ENCODE peak calls at places on chromosomes 5 and 9, in six cellular contexts. One of them, this sample, is unnamed. For H3K27me3, the result is how much of the 10 kb centered on the place peaks cover.

GRCh38 chr9:4425358-4426045 is 64.8 kb upstream of the SLC1A1 start:
- DNase-seq in H9: no peak
- DNase-seq in pancreas: no peak
- DNase-seq in spleen: no peak
- DNase-seq in upper lobe of right lung: no peak
- DNase-seq in ovary: no peak
- DNase-seq in this sample: no peak

GRCh38 chr5:134153241-134153640 is 23.5 kb downstream of the SKP1 start:
- DNase-seq in pancreas: no peak
- DNase-seq in H9: no peak
- DNase-seq in spleen: no peak
- DNase-seq in upper lobe of right lung: no peak
- DNase-seq in ovary: no peak
- DNase-seq in this sample: no peak

GRCh38 chr5:122351416-122352157 is 39.5 kb downstream of the SNCAIP start:
- DNase-seq in ovary: no peak
- DNase-seq in H9: no peak
- DNase-seq in pancreas: no peak
- DNase-seq in upper lobe of right lung: no peak
- DNase-seq in spleen: no peak
- DNase-seq in this sample: no peak

GRCh38 chr5:40799248-40799647 is 1.1 kb upstream of the PRKAA1 start:
- DNase-seq in H9: no peak
- DNase-seq in upper lobe of right lung: no peak
- DNase-seq in spleen: no peak
- DNase-seq in pancreas: no peak
- DNase-seq in ovary: no peak
- DNase-seq in this sample: peak

GRCh38 chr9:129245276-129245675 is 67.2 kb upstream of the IER5L start:
- DNase-seq in H9: no peak
- DNase-seq in pancreas: no peak
- DNase-seq in upper lobe of right lung: peak
- DNase-seq in spleen: peak
- DNase-seq in ovary: peak
- DNase-seq in this sample: peak

GRCh38 chr9:97981828-97982164 is 1.3 kb upstream of the ANP32B start:
- DNase-seq in H9: no peak
- DNase-seq in spleen: no peak
- DNase-seq in ovary: no peak
- DNase-seq in pancreas: no peak
- DNase-seq in upper lobe of right lung: no peak
- DNase-seq in this sample: no peak

GRCh38 chr5:124628721-124629596 is 117.5 kb downstream of the ZNF608 start:
- DNase-seq in ovary: no peak
- DNase-seq in spleen: no peak
- DNase-seq in H9: peak
- DNase-seq in pancreas: no peak
- DNase-seq in upper lobe of right lung: no peak
- DNase-seq in this sample: peak

GRCh38 chr5:15463231-15463630 is 36.7 kb upstream of the FBXL7 start:
- DNase-seq in spleen: no peak
- DNase-seq in upper lobe of right lung: no peak
- DNase-seq in ovary: no peak
- DNase-seq in H9: no peak
- DNase-seq in pancreas: no peak
- DNase-seq in this sample: peak

GRCh38 chr5:150487199-150488061 is 20.5 kb upstream of the NDST1 start:
- DNase-seq in upper lobe of right lung: no peak
- DNase-seq in spleen: peak
- DNase-seq in pancreas: no peak
- DNase-seq in ovary: no peak
- DNase-seq in H9: no peak
- DNase-seq in this sample: no peak

GRCh38 chr9:134434896-134435506 is 108.7 kb downstream of the RXRA start:
- DNase-seq in pancreas: peak
- DNase-seq in spleen: peak
- DNase-seq in ovary: peak
- DNase-seq in upper lobe of right lung: peak
- DNase-seq in H9: no peak
- DNase-seq in this sample: peak

GRCh38 chr9:100865111-100865510 is 163.4 kb upstream of the PLPPR1 start:
- DNase-seq in spleen: no peak
- DNase-seq in upper lobe of right lung: no peak
- DNase-seq in pancreas: no peak
- DNase-seq in ovary: no peak
- DNase-seq in H9: no peak
- DNase-seq in this sample: no peak

GRCh38 chr5:54732108-54732507 is 214.5 kb downstream of the SNX18 start:
- DNase-seq in pancreas: no peak
- DNase-seq in upper lobe of right lung: no peak
- DNase-seq in ovary: no peak
- DNase-seq in spleen: no peak
- DNase-seq in H9: no peak
- DNase-seq in this sample: no peak

GRCh38 chr9:137439158-137439714 is 1.9 kb downstream of the ENTPD8 start:
- DNase-seq in upper lobe of right lung: peak
- DNase-seq in H9: no peak
- DNase-seq in pancreas: peak
- DNase-seq in spleen: peak
- DNase-seq in ovary: peak
- DNase-seq in this sample: no peak

GRCh38 chr9:70073756-70074155 is 30.1 kb downstream of the MAMDC2 start:
- DNase-seq in pancreas: no peak
- DNase-seq in H9: no peak
- DNase-seq in upper lobe of right lung: no peak
- DNase-seq in ovary: no peak
- DNase-seq in spleen: no peak
- DNase-seq in this sample: no peak

GRCh38 chr5:149416977-149417713 is 38.1 kb upstream of the IL17B start:
- DNase-seq in upper lobe of right lung: no peak
- DNase-seq in pancreas: no peak
- DNase-seq in ovary: peak
- DNase-seq in spleen: no peak
- DNase-seq in H9: no peak
- DNase-seq in this sample: peak

GRCh38 chr9:125894566-125894965 is 147.4 kb downstream of the PBX3 start:
- DNase-seq in ovary: no peak
- DNase-seq in pancreas: no peak
- DNase-seq in spleen: no peak
- DNase-seq in upper lobe of right lung: no peak
- DNase-seq in H9: no peak
- DNase-seq in this sample: no peak

GRCh38 chr5:59483971-59484472 is 409.5 kb downstream of the PDE4D start:
- DNase-seq in pancreas: no peak
- DNase-seq in ovary: no peak
- DNase-seq in upper lobe of right lung: no peak
- DNase-seq in H9: no peak
- DNase-seq in spleen: no peak
- DNase-seq in this sample: no peak

GRCh38 chr5:108420182-108420581 is 38.3 kb upstream of the FBXL17 start:
- DNase-seq in H9: no peak
- DNase-seq in pancreas: no peak
- DNase-seq in spleen: no peak
- DNase-seq in upper lobe of right lung: no peak
- DNase-seq in ovary: no peak
- DNase-seq in this sample: no peak

GRCh38 chr9:97128919-97129318 is 90.0 kb upstream of the CTSV start:
- DNase-seq in H9: no peak
- DNase-seq in spleen: no peak
- DNase-seq in ovary: no peak
- DNase-seq in upper lobe of right lung: no peak
- DNase-seq in pancreas: no peak
- DNase-seq in this sample: no peak

GRCh38 chr5:10563940-10564837 is at the start of gene ANKRD33B:
- DNase-seq in ovary: peak
- DNase-seq in H9: peak
- DNase-seq in spleen: peak
- DNase-seq in pancreas: peak
- DNase-seq in upper lobe of right lung: peak
- DNase-seq in this sample: peak

GRCh38 chr5:21810737-21811316 is 1042.3 kb downstream of the CDH12 start:
- DNase-seq in H9: no peak
- DNase-seq in upper lobe of right lung: no peak
- DNase-seq in pancreas: no peak
- DNase-seq in spleen: no peak
- DNase-seq in ovary: no peak
- DNase-seq in this sample: peak

GRCh38 chr5:78235289-78235688 is 59.2 kb downstream of the AP3B1 start:
- DNase-seq in H9: no peak
- DNase-seq in upper lobe of right lung: no peak
- DNase-seq in pancreas: no peak
- DNase-seq in spleen: no peak
- DNase-seq in ovary: no peak
- DNase-seq in this sample: no peak

GRCh38 chr5:149378241-149378805 is 769 bp downstream of the IL17B start:
- DNase-seq in spleen: no peak
- DNase-seq in pancreas: no peak
- DNase-seq in H9: no peak
- DNase-seq in upper lobe of right lung: no peak
- DNase-seq in ovary: no peak
- DNase-seq in this sample: no peak

GRCh38 chr5:10366310-10367297 is 13.1 kb downstream of the MARCHF6 start:
- DNase-seq in pancreas: no peak
- DNase-seq in H9: no peak
- DNase-seq in upper lobe of right lung: no peak
- DNase-seq in ovary: no peak
- DNase-seq in spleen: no peak
- DNase-seq in this sample: peak

GRCh38 chr9:134570726-134571325 is 70.8 kb upstream of the COL5A1 start:
- DNase-seq in ovary: peak
- DNase-seq in spleen: no peak
- DNase-seq in upper lobe of right lung: peak
- DNase-seq in pancreas: no peak
- DNase-seq in H9: no peak
- DNase-seq in this sample: no peak

GRCh38 chr5:145797336-145797735 is 37.8 kb downstream of the PRELID2 start:
- DNase-seq in ovary: no peak
- DNase-seq in upper lobe of right lung: no peak
- DNase-seq in H9: no peak
- DNase-seq in spleen: no peak
- DNase-seq in pancreas: no peak
- DNase-seq in this sample: no peak

GRCh38 chr9:81031422-81032029 is 657.8 kb downstream of the TLE1 start:
- DNase-seq in H9: no peak
- DNase-seq in ovary: no peak
- DNase-seq in spleen: no peak
- DNase-seq in pancreas: peak
- DNase-seq in upper lobe of right lung: no peak
- DNase-seq in this sample: no peak

GRCh38 chr9:98129451-98129881 is 10.4 kb upstream of the TRIM14 start:
- DNase-seq in H9: no peak
- DNase-seq in ovary: no peak
- DNase-seq in spleen: peak
- DNase-seq in pancreas: no peak
- DNase-seq in upper lobe of right lung: no peak
- DNase-seq in this sample: no peak

GRCh38 chr9:93027750-93028149 is 30.8 kb upstream of the SUSD3 start:
- DNase-seq in ovary: no peak
- DNase-seq in H9: no peak
- DNase-seq in spleen: no peak
- DNase-seq in upper lobe of right lung: no peak
- DNase-seq in pancreas: no peak
- DNase-seq in this sample: no peak

DNA sequence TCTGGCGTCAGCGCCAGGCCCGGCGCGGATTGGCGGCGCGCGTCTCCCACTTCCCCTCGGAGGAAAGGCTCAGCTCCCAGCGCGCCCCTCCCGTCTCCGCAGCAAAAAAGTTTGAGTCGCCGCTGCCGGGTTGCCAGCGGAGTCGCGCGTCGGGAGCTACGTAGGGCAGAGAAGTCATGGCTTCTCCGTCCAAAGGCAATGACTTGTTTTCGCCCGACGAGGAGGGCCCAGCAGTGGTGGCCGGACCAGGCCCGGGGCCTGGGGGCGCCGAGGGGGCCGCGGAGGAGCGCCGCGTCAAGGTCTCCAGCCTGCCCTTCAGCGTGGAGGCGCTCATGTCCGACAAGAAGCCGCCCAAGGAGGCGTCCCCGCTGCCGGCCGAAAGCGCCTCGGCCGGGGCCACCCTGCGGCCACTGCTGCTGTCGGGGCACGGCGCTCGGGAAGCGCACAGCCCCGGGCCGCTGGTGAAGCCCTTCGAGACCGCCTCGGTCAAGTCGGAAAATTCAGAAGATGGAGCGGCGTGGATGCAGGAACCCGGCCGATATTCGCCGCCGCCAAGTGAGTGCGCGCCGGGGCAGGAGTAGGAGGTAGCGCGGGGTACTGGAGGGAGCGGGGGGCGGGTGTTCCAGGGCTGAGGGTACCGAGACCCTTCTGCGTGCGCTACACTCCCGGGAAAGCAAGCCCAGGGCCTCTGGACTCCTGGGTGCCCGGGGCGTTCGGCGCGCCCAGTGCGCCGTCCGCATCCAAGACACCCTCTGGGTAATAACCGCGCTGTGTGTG is at the start of gene MSX2:
- DNase-seq in H9: peak
- DNase-seq in upper lobe of right lung: peak
- DNase-seq in ovary: peak
- DNase-seq in pancreas: peak
- DNase-seq in spleen: peak
- DNase-seq in this sample: peak
- H3K27me3 ChIP-seq in H9: half or more
- H3K27me3 ChIP-seq in upper lobe of right lung: half or more
- H3K27me3 ChIP-seq in ovary: under half
- H3K27me3 ChIP-seq in pancreas: under half
- H3K27me3 ChIP-seq in spleen: under half
- H3K27me3 ChIP-seq in this sample: under half

GRCh38 chr9:14797442-14797841 is 74.9 kb upstream of the CER1 start:
- DNase-seq in upper lobe of right lung: no peak
- DNase-seq in ovary: no peak
- DNase-seq in pancreas: no peak
- DNase-seq in spleen: no peak
- DNase-seq in H9: no peak
- DNase-seq in this sample: no peak
- H3K27ac ChIP-seq in upper lobe of right lung: no peak
- H3K27ac ChIP-seq in ovary: no peak
- H3K27ac ChIP-seq in pancreas: no peak
- H3K27ac ChIP-seq in spleen: no peak
- H3K27ac ChIP-seq in H9: no peak
- H3K27ac ChIP-seq in this sample: no peak

GRCh38 chr5:27652505-27652904 is 614.1 kb upstream of the CDH9 start:
- DNase-seq in spleen: no peak
- DNase-seq in pancreas: no peak
- DNase-seq in H9: peak
- DNase-seq in ovary: no peak
- DNase-seq in upper lobe of right lung: no peak
- DNase-seq in this sample: peak
- TF ChIP-seq CTCF in spleen: no peak
- TF ChIP-seq CTCF in pancreas: no peak
- TF ChIP-seq CTCF in H9: peak
- TF ChIP-seq CTCF in ovary: no peak
- TF ChIP-seq CTCF in upper lobe of right lung: no peak
- TF ChIP-seq CTCF in this sample: no peak

DNA sequence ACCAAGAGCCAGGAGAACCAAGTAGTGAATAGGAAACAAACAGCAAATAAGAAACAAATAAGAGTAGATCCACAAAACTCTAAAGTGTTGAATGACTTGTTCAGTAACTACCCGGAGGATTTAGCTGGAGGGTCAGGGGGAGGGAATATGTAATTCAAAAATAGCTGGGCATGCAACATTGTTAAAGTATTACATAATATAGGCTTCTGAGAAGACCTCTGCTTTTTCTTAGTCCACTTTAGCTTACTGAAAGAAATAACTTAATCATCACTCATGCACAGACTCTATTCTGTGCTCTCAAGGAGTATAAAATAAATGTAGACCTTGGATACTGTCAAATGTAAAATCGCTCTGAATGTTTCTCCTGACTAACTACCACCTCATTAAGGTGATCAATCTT is 183.2 kb upstream of the POU5F2 start:
- DNase-seq in ovary: no peak
- DNase-seq in pancreas: no peak
- DNase-seq in spleen: no peak
- DNase-seq in upper lobe of right lung: no peak
- DNase-seq in H9: no peak
- DNase-seq in this sample: peak
- H3K27me3 ChIP-seq in ovary: under half
- H3K27me3 ChIP-seq in pancreas: under half
- H3K27me3 ChIP-seq in spleen: under half
- H3K27me3 ChIP-seq in upper lobe of right lung: under half
- H3K27me3 ChIP-seq in H9: under half
- H3K27me3 ChIP-seq in this sample: under half